ENCODE peak calls at places on chromosomes 16 and 17, in four cellular contexts. B, X, V and M are unnamed samples.
A peak's percentile ranks its signal among the peaks of the same experiment; 100 is the strongest.

GRCh38 chr17:44928136-44928535 is 12.8 kb upstream of the GFAP start:
- DNase-seq in V (no peak), X (no peak), B (no peak), M (no peak)

GRCh38 chr17:75240394-75241142 is 20.8 kb downstream of the GGA3 start:
- DNase-seq in B (peak; percentile 44), X (peak; percentile 29), V (no peak), M (peak; percentile 82)

GRCh38 chr17:68462381-68463210 is 5.3 kb upstream of the WIPI1 start:
- DNase-seq in B (peak; percentile 93), V (peak; percentile 51), X (peak; percentile 76), M (peak; percentile 78)

GRCh38 chr16:27844826-27845225 is 218.7 kb downstream of the GSG1L start:
- DNase-seq in B (no peak), X (no peak), V (no peak), M (no peak)

GRCh38 chr17:61461586-61461966 is 9.4 kb downstream of the TBX4 start:
- DNase-seq in V (no peak), X (no peak), B (no peak), M (no peak)

GRCh38 chr17:30550512-30551273 is 73.5 kb downstream of the GOSR1 start:
- DNase-seq in B (no peak), V (no peak), X (peak; percentile 30), M (peak; percentile 64)

GRCh38 chr17:43171761-43172487 is 910 bp downstream of the NBR1 start:
- DNase-seq in B (peak; percentile 32), X (peak; percentile 72), V (no peak), M (peak; percentile 19)

GRCh38 chr17:80843741-80844156 is 147.9 kb upstream of the CHMP6 start:
- DNase-seq in B (no peak), V (no peak), X (no peak), M (no peak)

GRCh38 chr17:42284566-42284965 is 3.7 kb upstream of the STAT5A start:
- DNase-seq in X (no peak), V (no peak), B (no peak), M (no peak)

GRCh38 chr17:72699566-72699965 is 392.9 kb downstream of the SLC39A11 start:
- DNase-seq in X (peak; percentile 80), V (no peak), B (no peak), M (no peak)